ENCODE peak calls at places on chromosomes 4 and X, in seven cellular contexts. B is foreskin fibroblast, I is heart right ventricle, S is cardiac fibroblast, V is transverse colon, X is uterus, M is colonic mucosa. C is an unnamed sample.

GRCh38 chr4:130812117-130812765 is 1716.3 kb downstream of the C4orf33 start:
- DNase-seq in B (no peak), I (no peak), S (no peak), V (no peak), X (no peak), M (no peak), C (no peak)

GRCh38 chrX:107894038-107894437 is 68.4 kb downstream of the MID2 start:
- DNase-seq in B (peak), I (no peak), S (peak), V (no peak), X (no peak), M (peak), C (peak)

GRCh38 chrX:6738518-6739470 is 203.9 kb upstream of the VCX3A start:
- DNase-seq in B (no peak), I (no peak), S (no peak), V (peak), X (no peak), M (no peak), C (no peak)

GRCh38 chr4:4542824-4543485 is 1.1 kb upstream of the STX18 start:
- DNase-seq in B (peak), I (no peak), S (no peak), V (no peak), X (no peak), M (peak), C (no peak)

GRCh38 chr4:41320278-41320677 is 63.5 kb downstream of the UCHL1 start:
- DNase-seq in B (no peak), I (no peak), S (no peak), V (no peak), X (no peak), M (no peak), C (no peak)

GRCh38 chr4:153603258-153603657 is 80.8 kb upstream of the TLR2 start:
- DNase-seq in B (no peak), I (no peak), S (no peak), V (no peak), X (no peak), M (no peak), C (no peak)

GRCh38 chrX:17022205-17022604 is 75.7 kb downstream of the REPS2 start:
- DNase-seq in B (peak), I (no peak), S (peak), V (no peak), X (no peak), M (no peak), C (peak)

GRCh38 chr4:88659061-88659889 is 38.4 kb downstream of the NAP1L5 start:
- DNase-seq in B (peak), I (no peak), S (peak), V (peak), X (peak), M (peak), C (peak)

GRCh38 chrX:22520128-22520828 is 247.6 kb downstream of the CBLL2 start:
- DNase-seq in B (no peak), I (no peak), S (peak), V (no peak), X (no peak), M (no peak), C (no peak)

GRCh38 chrX:132676102-132676501 is 187.3 kb upstream of the MBNL3 start:
- DNase-seq in B (no peak), I (no peak), S (no peak), V (no peak), X (no peak), M (no peak), C (no peak)

GRCh38 chr4:90198086-90198847 is 71.1 kb downstream of the CCSER1 start:
- DNase-seq in B (no peak), I (no peak), S (no peak), V (no peak), X (no peak), M (no peak), C (no peak)

GRCh38 chrX:134599173-134599914 is 58.9 kb downstream of the PLAC1 start:
- DNase-seq in B (peak), I (no peak), S (peak), V (no peak), X (peak), M (no peak), C (no peak)

GRCh38 chrX:134670241-134670811 is 12.1 kb upstream of the PLAC1 start:
- DNase-seq in B (peak), I (no peak), S (peak), V (no peak), X (no peak), M (no peak), C (peak)

GRCh38 chr4:1210971-1211370 is 38.0 kb downstream of the CTBP1 start:
- DNase-seq in B (no peak), I (peak), S (no peak), V (peak), X (peak), M (no peak), C (no peak)

GRCh38 chr4:108166441-108167315 is 2.1 kb downstream of the LEF1 start:
- DNase-seq in B (no peak), I (no peak), S (no peak), V (peak), X (no peak), M (peak), C (no peak)

GRCh38 chr4:173037242-173037641 is 131.4 kb upstream of the GALNT7 start:
- DNase-seq in B (no peak), I (no peak), S (no peak), V (no peak), X (no peak), M (no peak), C (no peak)

GRCh38 chrX:47143894-47144625 is 442 bp downstream of the NDUFB11 start:
- DNase-seq in B (peak), I (peak), S (no peak), V (peak), X (no peak), M (peak), C (peak)

GRCh38 chrX:34629572-34629971 is 27.5 kb downstream of the TMEM47 start:
- DNase-seq in B (peak), I (no peak), S (no peak), V (no peak), X (no peak), M (no peak), C (peak)

GRCh38 chr4:147822128-147822527 is 90.2 kb downstream of the ARHGAP10 start:
- DNase-seq in B (peak), I (peak), S (peak), V (peak), X (peak), M (peak), C (no peak)

GRCh38 chr4:140603286-140603685 is 34.5 kb upstream of the UCP1 start:
- DNase-seq in B (no peak), I (no peak), S (no peak), V (no peak), X (no peak), M (no peak), C (no peak)

GRCh38 chr4:105859233-105859632 is 36.0 kb upstream of the NPNT start:
- DNase-seq in B (peak), I (no peak), S (peak), V (no peak), X (no peak), M (no peak), C (peak)

GRCh38 chrX:38985375-38985774 is 184.1 kb downstream of the MID1IP1 start:
- DNase-seq in B (no peak), I (no peak), S (peak), V (no peak), X (no peak), M (no peak), C (no peak)

GRCh38 chr4:149523039-149523438 is 292.6 kb downstream of the IQCM start:
- DNase-seq in B (no peak), I (no peak), S (no peak), V (no peak), X (no peak), M (no peak), C (peak)

DNA sequence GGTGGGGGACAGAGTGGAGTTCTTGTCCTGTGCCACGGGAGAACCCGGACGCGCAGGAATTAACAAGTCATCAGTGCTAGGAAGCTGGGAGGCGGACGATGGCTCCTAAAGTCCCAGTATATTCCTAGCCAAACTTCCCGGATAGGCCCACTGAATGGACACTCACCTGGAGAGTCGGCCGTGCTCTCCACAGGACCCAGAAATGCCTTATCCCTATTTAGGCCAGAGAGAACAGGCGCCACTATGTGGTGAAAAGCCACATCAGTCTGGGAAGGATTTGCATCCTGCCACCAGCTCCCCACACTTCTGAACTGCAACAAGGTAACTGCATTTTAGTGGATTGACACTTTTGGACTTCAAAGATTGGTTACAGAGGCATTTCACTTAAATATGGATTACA is 1.1 kb downstream of the CFAP299 start:
- DNase-seq in B (no peak), I (no peak), S (peak), V (peak), X (no peak), M (peak), C (peak)
- TF ChIP-seq CTCF in B (peak), I (peak), S (peak), V (peak), X (no peak), M (no peak), C (peak)

DNA sequence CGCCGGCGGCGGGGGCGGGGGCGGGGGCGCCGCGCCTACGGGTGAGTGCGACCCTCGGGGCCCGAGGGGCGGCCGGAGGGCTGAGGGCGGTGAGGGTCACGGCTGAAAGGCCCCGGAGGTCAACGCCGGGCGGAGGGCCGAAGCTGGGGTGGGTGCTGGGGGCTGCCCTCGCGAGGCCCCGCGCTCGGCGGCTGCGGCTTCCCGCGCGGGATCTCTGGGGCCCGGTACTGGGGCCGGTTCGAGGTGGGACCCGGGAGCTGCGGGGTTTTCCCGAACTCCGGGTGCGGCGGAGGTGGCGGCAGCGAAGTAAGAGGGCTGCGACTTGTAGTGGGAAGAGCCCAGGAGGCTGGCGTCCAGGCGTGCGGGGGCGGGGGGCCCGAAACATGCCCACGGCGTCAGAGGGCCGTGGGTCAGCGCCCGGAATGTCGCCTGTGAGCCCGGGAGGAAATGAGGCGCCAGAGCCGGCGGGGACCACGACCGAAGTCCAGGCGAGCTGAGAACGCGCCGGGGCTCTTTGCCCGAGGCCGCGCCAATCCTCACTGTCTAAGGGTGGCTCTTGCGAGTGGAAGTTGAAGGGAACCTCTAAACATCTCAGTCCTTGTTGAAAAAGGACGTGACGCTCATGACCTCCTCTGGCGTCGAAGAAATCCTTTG is 407 bp downstream of the IL13RA1 start:
- DNase-seq in B (peak), I (peak), S (peak), V (peak), X (peak), M (peak), C (no peak)
- H3K4me3 ChIP-seq in B (peak), I (peak), S (peak), V (peak), X (peak), M (peak), C (peak)

GRCh38 chr4:164997324-164997723 is 19.9 kb upstream of the TRIM61 start:
- DNase-seq in B (no peak), I (no peak), S (peak), V (peak), X (no peak), M (peak), C (no peak)
- TF ChIP-seq CTCF in B (no peak), I (no peak), S (no peak), V (peak), X (no peak), M (no peak), C (no peak)

GRCh38 chr4:20318011-20318898 is 66.5 kb downstream of the SLIT2 start:
- DNase-seq in B (no peak), I (no peak), S (peak), V (no peak), X (no peak), M (no peak), C (no peak)
- H3K4me3 ChIP-seq in B (no peak), I (no peak), S (no peak), V (no peak), X (no peak), M (no peak), C (no peak)

DNA sequence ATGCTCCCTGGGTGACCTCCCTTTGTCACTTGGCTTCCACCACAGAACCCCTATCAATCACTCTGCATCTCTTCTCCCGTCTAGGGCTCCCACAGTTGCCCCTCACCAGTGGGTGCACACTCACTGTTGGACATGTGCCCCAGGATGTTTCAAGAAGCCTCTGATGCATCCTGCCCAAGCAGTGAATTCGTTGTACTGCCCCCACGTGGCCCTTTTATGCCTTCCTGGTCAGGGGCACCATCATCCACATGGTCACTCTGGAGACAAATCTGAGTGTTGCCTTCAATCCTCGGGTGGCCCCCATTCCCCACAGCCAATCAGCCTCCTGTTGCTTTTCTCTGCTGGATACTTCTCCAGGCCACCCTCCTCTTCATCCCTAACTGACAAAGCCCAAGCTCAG is 12.2 kb downstream of the ITIH6 start:
- DNase-seq in B (no peak), I (no peak), S (peak), V (no peak), X (no peak), M (no peak), C (no peak)
- TF ChIP-seq CTCF in B (peak), I (no peak), S (peak), V (no peak), X (no peak), M (no peak), C (peak)

GRCh38 chrX:1416327-1416784 is 24.4 kb upstream of the SLC25A6 start:
- DNase-seq in B (no peak), I (no peak), S (no peak), V (no peak), X (no peak), M (no peak), C (no peak)

GRCh38 chrX:1419545-1420355 is 27.8 kb upstream of the SLC25A6 start:
- DNase-seq in B (no peak), I (no peak), S (no peak), V (no peak), X (no peak), M (no peak), C (no peak)

GRCh38 chrX:1418901-1419544 is 27.1 kb upstream of the SLC25A6 start:
- DNase-seq in B (no peak), I (no peak), S (no peak), V (no peak), X (no peak), M (no peak), C (no peak)

GRCh38 chrX:1417921-1418875 is 26.3 kb upstream of the SLC25A6 start:
- DNase-seq in B (no peak), I (no peak), S (no peak), V (no peak), X (no peak), M (no peak), C (no peak)

GRCh38 chrX:1416965-1417760 is 25.2 kb upstream of the SLC25A6 start:
- DNase-seq in B (no peak), I (no peak), S (no peak), V (no peak), X (no peak), M (no peak), C (no peak)
- H3K4me3 ChIP-seq in B (no peak), I (no peak), S (no peak), V (no peak), X (no peak), M (no peak), C (no peak)

GRCh38 chrX:121579016-121579760 is 531.8 kb downstream of the GLUD2 start:
- DNase-seq in B (no peak), I (no peak), S (peak), V (peak), X (no peak), M (peak), C (peak)
- TF ChIP-seq CTCF in B (peak), I (peak), S (peak), V (peak), X (no peak), M (peak), C (no peak)